ENCODE peak calls at places on chromosomes 2 and 18, in four cellular contexts. One of them, this sample, is unnamed.

GRCh38 chr2:191488135-191488534 is 189.8 kb upstream of the NABP1 start:
- DNase-seq in cardiac fibroblast: no peak
- DNase-seq in choroid plexus epithelial cell: no peak
- DNase-seq in CD8-positive, alpha-beta T cell: no peak
- DNase-seq in this sample: no peak

GRCh38 chr2:26681656-26682055 is 10.9 kb upstream of the KCNK3 start:
- DNase-seq in cardiac fibroblast: no peak
- DNase-seq in choroid plexus epithelial cell: no peak
- DNase-seq in CD8-positive, alpha-beta T cell: no peak
- DNase-seq in this sample: no peak

GRCh38 chr18:50578651-50579050 is 18.8 kb downstream of the MAPK4 start:
- DNase-seq in cardiac fibroblast: no peak
- DNase-seq in choroid plexus epithelial cell: no peak
- DNase-seq in CD8-positive, alpha-beta T cell: no peak
- DNase-seq in this sample: no peak

GRCh38 chr18:23943903-23944624 is 70.5 kb upstream of the TTC39C start:
- DNase-seq in cardiac fibroblast: peak; percentile 67
- DNase-seq in choroid plexus epithelial cell: peak; percentile 66
- DNase-seq in CD8-positive, alpha-beta T cell: no peak
- DNase-seq in this sample: peak; percentile 61

GRCh38 chr2:190677255-190677654 is 28.4 kb downstream of the NAB1 start:
- DNase-seq in cardiac fibroblast: peak; percentile 71
- DNase-seq in choroid plexus epithelial cell: peak; percentile 62
- DNase-seq in CD8-positive, alpha-beta T cell: no peak
- DNase-seq in this sample: no peak

GRCh38 chr2:192195548-192196418 is 1.1 kb upstream of the TMEFF2 start:
- DNase-seq in cardiac fibroblast: peak; percentile 43
- DNase-seq in choroid plexus epithelial cell: peak; percentile 20
- DNase-seq in CD8-positive, alpha-beta T cell: peak; percentile 4
- DNase-seq in this sample: peak; percentile 26

GRCh38 chr2:59912076-59912475 is 641.4 kb downstream of the BCL11A start:
- DNase-seq in cardiac fibroblast: no peak
- DNase-seq in choroid plexus epithelial cell: no peak
- DNase-seq in CD8-positive, alpha-beta T cell: no peak
- DNase-seq in this sample: no peak

GRCh38 chr2:197125000-197125399 is 185.6 kb downstream of the ANKRD44 start:
- DNase-seq in cardiac fibroblast: peak; percentile 19
- DNase-seq in choroid plexus epithelial cell: peak; percentile 73
- DNase-seq in CD8-positive, alpha-beta T cell: no peak
- DNase-seq in this sample: peak; percentile 18

GRCh38 chr18:73715228-73715670 is 432.4 kb downstream of the FBXO15 start:
- DNase-seq in cardiac fibroblast: peak; percentile 43
- DNase-seq in choroid plexus epithelial cell: peak; percentile 69
- DNase-seq in CD8-positive, alpha-beta T cell: no peak
- DNase-seq in this sample: peak; percentile 59

GRCh38 chr2:3432693-3433338 is 53.3 kb downstream of the TRAPPC12 start:
- DNase-seq in cardiac fibroblast: no peak
- DNase-seq in choroid plexus epithelial cell: no peak
- DNase-seq in CD8-positive, alpha-beta T cell: no peak
- DNase-seq in this sample: no peak

GRCh38 chr2:166042768-166043390 is 84.9 kb downstream of the SCN1A start:
- DNase-seq in cardiac fibroblast: peak; percentile 76
- DNase-seq in choroid plexus epithelial cell: peak; percentile 7
- DNase-seq in CD8-positive, alpha-beta T cell: no peak
- DNase-seq in this sample: no peak

GRCh38 chr2:64966839-64967238 is 22.4 kb upstream of the SLC1A4 start:
- DNase-seq in cardiac fibroblast: no peak
- DNase-seq in choroid plexus epithelial cell: no peak
- DNase-seq in CD8-positive, alpha-beta T cell: no peak
- DNase-seq in this sample: no peak

DNA sequence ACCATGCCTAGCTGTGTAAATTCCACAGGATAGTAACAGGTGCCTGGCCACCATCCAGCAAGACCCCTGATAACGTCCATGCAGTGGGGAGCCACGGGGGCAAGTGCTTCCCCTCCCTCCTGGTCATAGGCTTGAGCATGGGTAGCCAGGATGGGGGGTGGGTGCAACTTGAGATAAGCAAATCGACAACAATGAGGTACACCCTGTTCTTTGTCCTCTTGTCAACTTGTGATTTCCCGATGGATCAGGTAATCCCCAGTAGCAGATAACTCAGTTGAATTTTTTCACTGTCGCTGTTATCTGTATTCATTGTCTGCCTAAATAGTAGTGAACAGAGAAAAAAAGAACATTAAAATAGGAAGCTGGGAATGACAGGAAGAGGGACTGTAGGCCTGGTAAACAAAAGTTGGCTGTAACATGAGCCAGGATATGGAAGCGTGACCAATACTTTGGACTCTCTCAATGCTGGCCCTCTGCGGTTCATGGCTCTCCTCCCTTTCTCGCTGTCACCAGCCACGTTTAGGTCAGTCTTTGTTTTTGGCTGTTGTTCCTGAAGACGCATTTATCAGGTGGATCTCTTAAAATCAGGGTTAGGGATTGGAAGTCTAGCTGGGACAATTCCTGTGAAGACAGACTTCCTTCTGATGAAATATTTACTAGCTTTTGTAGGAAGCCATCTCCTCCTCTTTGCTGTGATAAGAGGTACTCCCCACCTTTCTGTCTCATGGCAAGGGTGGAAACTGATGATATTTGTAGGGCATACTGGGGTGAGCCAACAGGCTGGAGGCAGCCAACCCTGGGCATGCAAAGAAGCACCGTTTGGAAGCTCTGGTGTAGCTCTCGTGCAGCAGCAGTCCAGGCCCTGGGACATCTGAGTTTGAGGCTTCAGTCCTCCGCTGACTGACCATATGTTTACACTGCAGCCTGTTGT is 42.4 kb downstream of the TCF7L1 start:
- DNase-seq in cardiac fibroblast: peak; percentile 47
- DNase-seq in choroid plexus epithelial cell: peak; percentile 51
- DNase-seq in CD8-positive, alpha-beta T cell: no peak
- DNase-seq in this sample: peak; percentile 53
- H3K4me3 ChIP-seq in cardiac fibroblast: no peak overlapping the region
- H3K4me3 ChIP-seq in choroid plexus epithelial cell: no peak overlapping the region
- H3K4me3 ChIP-seq in CD8-positive, alpha-beta T cell: no peak overlapping the region
- H3K4me3 ChIP-seq in this sample: no peak overlapping the region

GRCh38 chr2:217890445-217890844 is 112.3 kb downstream of the TNS1 start:
- DNase-seq in cardiac fibroblast: peak; percentile 93
- DNase-seq in choroid plexus epithelial cell: peak; percentile 100
- DNase-seq in CD8-positive, alpha-beta T cell: no peak
- DNase-seq in this sample: peak; percentile 92
- TF ChIP-seq CTCF in cardiac fibroblast: peak; percentile 45
- TF ChIP-seq CTCF in choroid plexus epithelial cell: no peak
- TF ChIP-seq CTCF in CD8-positive, alpha-beta T cell: no peak
- TF ChIP-seq CTCF in this sample: peak; percentile 55

GRCh38 chr2:9547272-9547991 is 8.2 kb downstream of the ADAM17 start:
- DNase-seq in cardiac fibroblast: peak; percentile 65
- DNase-seq in choroid plexus epithelial cell: peak; percentile 95
- DNase-seq in CD8-positive, alpha-beta T cell: no peak
- DNase-seq in this sample: peak; percentile 42

GRCh38 chr2:9552491-9553178 is 3.0 kb downstream of the ADAM17 start:
- DNase-seq in cardiac fibroblast: peak; percentile 91
- DNase-seq in choroid plexus epithelial cell: peak; percentile 92
- DNase-seq in CD8-positive, alpha-beta T cell: no peak
- DNase-seq in this sample: peak; percentile 94

GRCh38 chr2:9545502-9545901 is 10.1 kb downstream of the ADAM17 start:
- DNase-seq in cardiac fibroblast: no peak
- DNase-seq in choroid plexus epithelial cell: no peak
- DNase-seq in CD8-positive, alpha-beta T cell: no peak
- DNase-seq in this sample: no peak

GRCh38 chr2:9549420-9549819 is 6.2 kb downstream of the ADAM17 start:
- DNase-seq in cardiac fibroblast: no peak
- DNase-seq in choroid plexus epithelial cell: no peak
- DNase-seq in CD8-positive, alpha-beta T cell: no peak
- DNase-seq in this sample: no peak

DNA sequence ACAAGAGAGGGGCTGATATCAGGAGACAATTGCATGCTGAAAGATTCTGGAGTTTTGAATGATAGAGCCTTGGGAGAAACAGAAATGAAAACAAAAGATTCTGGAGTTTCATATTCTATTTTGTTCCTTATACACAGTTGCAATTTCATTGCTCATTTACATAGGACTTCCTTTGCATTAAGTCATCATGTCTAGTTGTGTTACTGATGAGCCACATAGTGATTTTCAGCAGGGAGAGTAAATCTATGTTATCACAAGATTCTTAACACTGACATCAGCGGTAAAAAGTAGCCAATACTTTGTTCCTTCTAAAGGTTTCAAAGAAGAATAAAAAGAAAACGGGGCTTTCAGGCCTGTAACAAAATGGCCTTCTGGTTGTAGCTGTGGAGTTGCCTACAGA is 7.1 kb downstream of the ADAM17 start:
- DNase-seq in cardiac fibroblast: peak; percentile 66
- DNase-seq in choroid plexus epithelial cell: peak; percentile 61
- DNase-seq in CD8-positive, alpha-beta T cell: no peak
- DNase-seq in this sample: no peak
- H3K4me3 ChIP-seq in cardiac fibroblast: no peak overlapping the region
- H3K4me3 ChIP-seq in choroid plexus epithelial cell: no peak overlapping the region
- H3K4me3 ChIP-seq in CD8-positive, alpha-beta T cell: no peak overlapping the region
- H3K4me3 ChIP-seq in this sample: no peak overlapping the region

GRCh38 chr2:203817147-203817546 is 50.4 kb upstream of the CTLA4 start:
- DNase-seq in cardiac fibroblast: no peak
- DNase-seq in choroid plexus epithelial cell: no peak
- DNase-seq in CD8-positive, alpha-beta T cell: no peak
- DNase-seq in this sample: no peak

GRCh38 chr2:203812294-203813221 is 55.0 kb upstream of the CTLA4 start:
- DNase-seq in cardiac fibroblast: no peak
- DNase-seq in choroid plexus epithelial cell: no peak
- DNase-seq in CD8-positive, alpha-beta T cell: no peak
- DNase-seq in this sample: no peak

GRCh38 chr2:203813684-203814083 is 53.9 kb upstream of the CTLA4 start:
- DNase-seq in cardiac fibroblast: no peak
- DNase-seq in choroid plexus epithelial cell: no peak
- DNase-seq in CD8-positive, alpha-beta T cell: no peak
- DNase-seq in this sample: no peak

GRCh38 chr2:203814661-203815540 is 52.7 kb upstream of the CTLA4 start:
- DNase-seq in cardiac fibroblast: peak; percentile 89
- DNase-seq in choroid plexus epithelial cell: peak; percentile 93
- DNase-seq in CD8-positive, alpha-beta T cell: peak; percentile 47
- DNase-seq in this sample: peak; percentile 90

GRCh38 chr2:203815541-203815898 is 52.1 kb upstream of the CTLA4 start:
- DNase-seq in cardiac fibroblast: no peak
- DNase-seq in choroid plexus epithelial cell: no peak
- DNase-seq in CD8-positive, alpha-beta T cell: no peak
- DNase-seq in this sample: no peak
- TF ChIP-seq CTCF in cardiac fibroblast: no peak
- TF ChIP-seq CTCF in choroid plexus epithelial cell: no peak
- TF ChIP-seq CTCF in CD8-positive, alpha-beta T cell: peak; percentile 16
- TF ChIP-seq CTCF in this sample: no peak

GRCh38 chr2:28342081-28342967 is 50.3 kb upstream of the FOSL2 start:
- DNase-seq in cardiac fibroblast: peak; percentile 80
- DNase-seq in choroid plexus epithelial cell: peak; percentile 97
- DNase-seq in CD8-positive, alpha-beta T cell: no peak
- DNase-seq in this sample: peak; percentile 91
- H3K4me3 ChIP-seq in cardiac fibroblast: no peak overlapping the region
- H3K4me3 ChIP-seq in choroid plexus epithelial cell: no peak overlapping the region
- H3K4me3 ChIP-seq in CD8-positive, alpha-beta T cell: no peak overlapping the region
- H3K4me3 ChIP-seq in this sample: no peak overlapping the region

GRCh38 chr2:159211447-159212396 is 74.8 kb downstream of the WDSUB1 start:
- DNase-seq in cardiac fibroblast: no peak
- DNase-seq in choroid plexus epithelial cell: peak; percentile 49
- DNase-seq in CD8-positive, alpha-beta T cell: no peak
- DNase-seq in this sample: no peak
- TF ChIP-seq CTCF in cardiac fibroblast: no peak
- TF ChIP-seq CTCF in choroid plexus epithelial cell: peak; percentile 27
- TF ChIP-seq CTCF in CD8-positive, alpha-beta T cell: no peak
- TF ChIP-seq CTCF in this sample: no peak